ENCODE peak calls at places on chromosomes 13 and 19, in four cellular contexts. S, E, B and T are unnamed samples.

GRCh38 chr13:107069107-107069776 is 501.3 kb upstream of the ARGLU1 start:
- DNase-seq in S (no peak), E (no peak), B (no peak), T (no peak)

GRCh38 chr13:77952276-77952675 is 33.6 kb upstream of the EDNRB start:
- DNase-seq in S (no peak), E (no peak), B (no peak), T (no peak)

GRCh38 chr19:43751466-43752220 is 3.1 kb downstream of the SMG9 start:
- DNase-seq in S (no peak), E (peak; percentile 66), B (no peak), T (no peak)

GRCh38 chr19:6362024-6362344 is 653 bp downstream of the CLPP start:
- DNase-seq in S (no peak), E (no peak), B (no peak), T (no peak)

GRCh38 chr19:10224337-10224736 is 6.8 kb downstream of the S1PR2 start:
- DNase-seq in S (no peak), E (no peak), B (no peak), T (no peak)

GRCh38 chr13:113184568-113185440 is 23.7 kb downstream of the PCID2 start:
- DNase-seq in S (peak; percentile 39), E (no peak), B (no peak), T (no peak)

GRCh38 chr13:65302691-65303090 is 1927.4 kb downstream of the PCDH9 start:
- DNase-seq in S (no peak), E (no peak), B (no peak), T (no peak)

GRCh38 chr13:38386421-38386820 is 36.8 kb downstream of the UFM1 start:
- DNase-seq in S (no peak), E (no peak), B (no peak), T (no peak)

GRCh38 chr13:112617754-112618375 is 29.9 kb upstream of the TUBGCP3 start:
- DNase-seq in S (no peak), E (no peak), B (no peak), T (no peak)

GRCh38 chr13:57604442-57604841 is 27.1 kb upstream of the PCDH17 start:
- DNase-seq in S (no peak), E (no peak), B (no peak), T (no peak)

GRCh38 chr19:49888478-49888901 is 8.2 kb downstream of the IL4I1 start:
- DNase-seq in S (no peak), E (no peak), B (no peak), T (no peak)

GRCh38 chr19:31262673-31263308 is 86.4 kb downstream of the TSHZ3 start:
- DNase-seq in S (no peak), E (no peak), B (no peak), T (no peak)

GRCh38 chr13:52809310-52809769 is 39.1 kb downstream of the PCDH8 start:
- DNase-seq in S (no peak), E (peak; percentile 66), B (peak; percentile 85), T (peak; percentile 79)

GRCh38 chr19:24074720-24075119 is 12.3 kb upstream of the ZNF254 start:
- DNase-seq in S (no peak), E (no peak), B (no peak), T (no peak)

GRCh38 chr13:21124853-21125252 is 51.5 kb downstream of the SKA3 start:
- DNase-seq in S (no peak), E (no peak), B (peak; percentile 77), T (peak; percentile 40)

GRCh38 chr13:108322206-108322824 is 52.8 kb downstream of the TNFSF13B start:
- DNase-seq in S (no peak), E (peak; percentile 37), B (no peak), T (peak; percentile 78)

GRCh38 chr19:19721896-19722295 is 11.0 kb downstream of the ZNF14 start:
- DNase-seq in S (no peak), E (no peak), B (no peak), T (peak; percentile 37)